ENCODE peak calls at places on chromosomes 13 and 19, in eight cellular contexts. J, O, K, X, N, G, Q and D are unnamed samples.

GRCh38 chr19:19111138-19111835 is 27.0 kb downstream of the TMEM161A start:
- DNase-seq in G (no peak), K (no peak), N (no peak), X (no peak), O (no peak), Q (no peak), J (no peak), D (no peak)

GRCh38 chr19:18017275-18018083 is 9.5 kb downstream of the ARRDC2 start:
- DNase-seq in Q (peak), J (no peak), N (no peak), G (no peak), O (no peak), X (no peak), K (no peak), D (no peak)

GRCh38 chr19:2229103-2230028 is 6.8 kb downstream of the PLEKHJ1 start:
- DNase-seq in G (no peak), N (no peak), O (no peak), K (no peak), X (no peak), Q (no peak), J (no peak), D (no peak)

GRCh38 chr13:107348931-107349330 is 781.0 kb upstream of the ARGLU1 start:
- DNase-seq in G (peak), K (no peak), O (no peak), X (no peak), N (no peak), Q (no peak), J (no peak), D (no peak)

GRCh38 chr13:98586400-98587144 is 9.7 kb upstream of the STK24 start:
- DNase-seq in O (no peak), G (no peak), N (no peak), J (no peak), K (no peak), Q (no peak), X (no peak), D (no peak)

GRCh38 chr19:41753936-41754529 is 1.3 kb upstream of the CEACAM6 start:
- DNase-seq in K (no peak), O (peak), X (peak), N (no peak), Q (peak), J (peak), G (peak), D (no peak)

GRCh38 chr19:29583196-29584006 is 22.7 kb upstream of the POP4 start:
- DNase-seq in J (no peak), Q (no peak), K (no peak), G (peak), N (no peak), X (peak), O (no peak), D (no peak)

GRCh38 chr13:89520468-89520867 is 1827.0 kb upstream of the MIR17HG start:
- DNase-seq in Q (no peak), N (no peak), K (no peak), O (no peak), J (no peak), G (no peak), X (no peak), D (no peak)

GRCh38 chr19:40632311-40633036 is 31.3 kb downstream of the LTBP4 start:
- DNase-seq in J (no peak), Q (no peak), G (no peak), K (no peak), O (no peak), X (no peak), N (no peak), D (no peak)

GRCh38 chr13:37009692-37010091 is 9.1 kb downstream of the EXOSC8 start:
- DNase-seq in J (no peak), X (no peak), Q (no peak), N (no peak), G (no peak), O (no peak), K (no peak), D (no peak)

GRCh38 chr19:42176990-42177685 is 40.3 kb downstream of the DEDD2 start:
- DNase-seq in X (peak), G (peak), J (peak), K (peak), N (peak), O (peak), Q (peak), D (peak)